ENCODE peak calls at places on chromosomes 13 and 19, in nine cellular contexts. One of them, this sample, is unnamed.
A peak's percentile ranks its signal among the peaks of the same experiment; 100 is the strongest.

GRCh38 chr13:37598572-37598971 is at the start of gene POSTN:
- DNase-seq in adipocyte: peak; percentile 40
- DNase-seq in IMR-90: peak; percentile 49
- DNase-seq in breast epithelium: no peak
- DNase-seq in psoas muscle: no peak
- DNase-seq in OCI-LY7: no peak
- DNase-seq in A673: no peak
- DNase-seq in left lung: no peak
- DNase-seq in endodermal cell: no peak
- DNase-seq in this sample: no peak

GRCh38 chr13:51764184-51765141 is 39.5 kb downstream of the DHRS12 start:
- DNase-seq in endodermal cell: no peak
- DNase-seq in left lung: peak; percentile 65
- DNase-seq in IMR-90: peak; percentile 97
- DNase-seq in A673: no peak
- DNase-seq in psoas muscle: peak; percentile 74
- DNase-seq in adipocyte: peak; percentile 68
- DNase-seq in OCI-LY7: no peak
- DNase-seq in breast epithelium: no peak
- DNase-seq in this sample: peak; percentile 61

GRCh38 chr19:11179716-11180297 is 17.5 kb downstream of the KANK2 start:
- DNase-seq in IMR-90: no peak
- DNase-seq in OCI-LY7: peak; percentile 54
- DNase-seq in A673: no peak
- DNase-seq in adipocyte: no peak
- DNase-seq in left lung: no peak
- DNase-seq in breast epithelium: no peak
- DNase-seq in psoas muscle: no peak
- DNase-seq in endodermal cell: no peak
- DNase-seq in this sample: no peak

GRCh38 chr13:77213644-77214043 is 113.2 kb downstream of the MYCBP2 start:
- DNase-seq in A673: no peak
- DNase-seq in psoas muscle: no peak
- DNase-seq in left lung: no peak
- DNase-seq in endodermal cell: no peak
- DNase-seq in breast epithelium: no peak
- DNase-seq in IMR-90: peak; percentile 68
- DNase-seq in OCI-LY7: no peak
- DNase-seq in adipocyte: no peak
- DNase-seq in this sample: no peak

GRCh38 chr19:42282036-42282762 is 13.1 kb downstream of the CIC start:
- DNase-seq in OCI-LY7: peak; percentile 39
- DNase-seq in psoas muscle: no peak
- DNase-seq in A673: peak; percentile 45
- DNase-seq in left lung: no peak
- DNase-seq in breast epithelium: no peak
- DNase-seq in endodermal cell: no peak
- DNase-seq in IMR-90: peak; percentile 34
- DNase-seq in adipocyte: peak; percentile 72
- DNase-seq in this sample: no peak

GRCh38 chr19:8143041-8143440 is 6.4 kb downstream of the FBN3 start:
- DNase-seq in A673: no peak
- DNase-seq in left lung: no peak
- DNase-seq in IMR-90: no peak
- DNase-seq in breast epithelium: no peak
- DNase-seq in adipocyte: no peak
- DNase-seq in endodermal cell: no peak
- DNase-seq in OCI-LY7: no peak
- DNase-seq in psoas muscle: no peak
- DNase-seq in this sample: no peak

GRCh38 chr13:52447815-52448552 is 2.5 kb downstream of the VPS36 start:
- DNase-seq in psoas muscle: no peak
- DNase-seq in endodermal cell: no peak
- DNase-seq in IMR-90: no peak
- DNase-seq in breast epithelium: no peak
- DNase-seq in left lung: no peak
- DNase-seq in OCI-LY7: no peak
- DNase-seq in adipocyte: no peak
- DNase-seq in A673: peak; percentile 41
- DNase-seq in this sample: no peak

GRCh38 chr19:46426506-46427162 is 2.1 kb downstream of the PNMA8C start:
- DNase-seq in endodermal cell: peak; percentile 95
- DNase-seq in left lung: peak; percentile 80
- DNase-seq in adipocyte: peak; percentile 91
- DNase-seq in OCI-LY7: peak; percentile 80
- DNase-seq in IMR-90: peak; percentile 68
- DNase-seq in breast epithelium: no peak
- DNase-seq in psoas muscle: peak; percentile 73
- DNase-seq in A673: peak; percentile 90
- DNase-seq in this sample: no peak

GRCh38 chr13:63542704-63543215 is 2127.1 kb upstream of the PCDH20 start:
- DNase-seq in adipocyte: no peak
- DNase-seq in psoas muscle: no peak
- DNase-seq in endodermal cell: no peak
- DNase-seq in breast epithelium: no peak
- DNase-seq in OCI-LY7: no peak
- DNase-seq in IMR-90: no peak
- DNase-seq in left lung: no peak
- DNase-seq in A673: no peak
- DNase-seq in this sample: no peak

GRCh38 chr13:111248822-111249221 is 71.6 kb upstream of the TEX29 start:
- DNase-seq in A673: no peak
- DNase-seq in adipocyte: no peak
- DNase-seq in breast epithelium: no peak
- DNase-seq in endodermal cell: no peak
- DNase-seq in left lung: no peak
- DNase-seq in IMR-90: no peak
- DNase-seq in OCI-LY7: no peak
- DNase-seq in psoas muscle: no peak
- DNase-seq in this sample: no peak

DNA sequence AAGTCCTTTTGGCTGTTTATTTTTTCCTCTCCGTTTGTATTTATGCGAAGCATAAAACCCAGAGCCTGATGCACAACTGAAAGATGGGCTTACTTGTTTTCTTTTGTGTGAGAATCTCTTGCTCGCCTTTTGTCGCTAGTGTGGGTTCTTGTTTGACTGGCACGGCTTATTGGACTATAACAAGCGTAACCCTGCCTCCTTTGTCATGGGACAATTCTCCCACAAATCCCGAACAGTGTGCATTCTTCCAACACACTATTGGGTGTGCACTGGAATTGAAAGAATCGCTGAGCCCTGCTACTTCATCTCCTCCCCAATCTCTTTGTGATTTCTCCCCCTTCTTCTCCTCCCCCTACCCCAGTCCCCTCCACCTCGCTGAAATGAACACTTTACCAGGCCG is 110.8 kb downstream of the ZIC5 start:
- DNase-seq in breast epithelium: no peak
- DNase-seq in A673: peak; percentile 23
- DNase-seq in left lung: no peak
- DNase-seq in endodermal cell: no peak
- DNase-seq in adipocyte: no peak
- DNase-seq in psoas muscle: no peak
- DNase-seq in OCI-LY7: no peak
- DNase-seq in IMR-90: no peak
- DNase-seq in this sample: no peak
- H3K4me1 ChIP-seq in breast epithelium: no peaks in the 10 kb centered on the region
- H3K4me1 ChIP-seq in A673: peaks cover 68% of the 10 kb centered on the region
- H3K4me1 ChIP-seq in left lung: no peaks in the 10 kb centered on the region
- H3K4me1 ChIP-seq in endodermal cell: no peaks in the 10 kb centered on the region
- H3K4me1 ChIP-seq in adipocyte: no peaks in the 10 kb centered on the region
- H3K4me1 ChIP-seq in psoas muscle: no peaks in the 10 kb centered on the region
- H3K4me1 ChIP-seq in OCI-LY7: no peaks in the 10 kb centered on the region
- H3K4me1 ChIP-seq in IMR-90: no peaks in the 10 kb centered on the region
- H3K4me1 ChIP-seq in this sample: no peaks in the 10 kb centered on the region

DNA sequence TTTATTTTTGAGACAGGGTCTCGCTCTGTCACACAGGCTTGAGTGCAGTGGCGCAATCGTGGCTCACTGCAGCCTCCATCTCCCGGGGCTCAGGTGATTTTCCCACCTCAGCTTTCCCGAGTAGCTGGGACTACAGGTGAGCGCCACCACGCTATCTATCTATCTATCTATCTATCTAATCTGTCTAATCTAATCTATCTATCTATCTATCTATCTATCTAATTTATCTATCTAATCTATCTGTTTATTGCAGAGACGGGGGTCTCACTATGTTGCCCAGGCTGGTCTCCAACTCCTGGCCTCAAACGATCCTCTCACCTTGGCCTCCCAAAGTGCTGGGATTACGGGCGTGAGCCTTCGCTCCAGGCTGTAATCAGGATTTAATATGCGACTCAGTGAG is 587 bp downstream of the ZNF613 start:
- DNase-seq in adipocyte: no peak
- DNase-seq in OCI-LY7: no peak
- DNase-seq in IMR-90: no peak
- DNase-seq in breast epithelium: no peak
- DNase-seq in left lung: no peak
- DNase-seq in endodermal cell: peak; percentile 43
- DNase-seq in psoas muscle: no peak
- DNase-seq in A673: no peak
- DNase-seq in this sample: no peak
- H3K4me1 ChIP-seq in adipocyte: peaks cover 8% of the 10 kb centered on the region
- H3K4me1 ChIP-seq in OCI-LY7: no peaks in the 10 kb centered on the region
- H3K4me1 ChIP-seq in IMR-90: no peaks in the 10 kb centered on the region
- H3K4me1 ChIP-seq in breast epithelium: no peaks in the 10 kb centered on the region
- H3K4me1 ChIP-seq in left lung: peaks cover 8% of the 10 kb centered on the region
- H3K4me1 ChIP-seq in endodermal cell: no peaks in the 10 kb centered on the region
- H3K4me1 ChIP-seq in psoas muscle: no peaks in the 10 kb centered on the region
- H3K4me1 ChIP-seq in A673: no peaks in the 10 kb centered on the region
- H3K4me1 ChIP-seq in this sample: peaks cover 11% of the 10 kb centered on the region

DNA sequence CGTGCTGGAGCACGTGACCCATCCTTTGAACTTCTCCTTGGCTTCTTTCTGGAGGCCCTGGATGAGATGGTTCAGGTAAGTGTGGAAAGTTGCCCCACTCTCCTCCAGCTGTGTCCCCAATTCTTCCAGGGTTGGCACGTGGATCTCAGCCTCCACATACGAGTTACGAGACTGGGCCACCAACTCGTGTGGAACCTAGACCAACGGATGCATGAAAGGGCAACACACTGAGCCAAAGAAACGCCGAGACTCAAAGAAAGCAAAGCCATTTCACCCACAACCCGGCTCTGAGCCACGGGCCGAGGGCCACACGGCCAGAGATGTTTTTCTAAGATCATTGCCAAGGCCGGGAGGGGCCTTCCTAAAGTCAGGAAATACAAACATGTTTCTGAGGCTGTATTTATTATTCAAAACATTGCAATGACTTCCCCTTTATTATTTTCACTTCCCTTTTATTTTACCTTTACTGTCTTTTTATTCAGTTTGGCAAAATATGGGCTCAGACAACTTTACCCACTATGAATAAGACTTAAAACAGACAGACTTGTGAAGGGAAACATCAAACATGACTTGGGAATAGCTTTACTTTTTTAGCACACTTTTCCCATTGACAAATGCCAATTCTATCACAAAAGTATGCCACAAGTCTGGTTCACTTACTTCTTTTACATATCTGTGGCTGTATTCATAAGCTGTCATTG is 94.6 kb downstream of the KL start:
- DNase-seq in psoas muscle: peak; percentile 36
- DNase-seq in OCI-LY7: peak; percentile 32
- DNase-seq in IMR-90: peak; percentile 56
- DNase-seq in adipocyte: no peak
- DNase-seq in A673: no peak
- DNase-seq in left lung: no peak
- DNase-seq in endodermal cell: no peak
- DNase-seq in breast epithelium: no peak
- DNase-seq in this sample: peak; percentile 35
- H3K4me1 ChIP-seq in psoas muscle: no peaks in the 10 kb centered on the region
- H3K4me1 ChIP-seq in OCI-LY7: peaks cover 15% of the 10 kb centered on the region
- H3K4me1 ChIP-seq in IMR-90: peaks cover 55% of the 10 kb centered on the region
- H3K4me1 ChIP-seq in adipocyte: peaks cover 42% of the 10 kb centered on the region
- H3K4me1 ChIP-seq in A673: peaks cover 36% of the 10 kb centered on the region
- H3K4me1 ChIP-seq in left lung: peaks cover 27% of the 10 kb centered on the region
- H3K4me1 ChIP-seq in endodermal cell: no peaks in the 10 kb centered on the region
- H3K4me1 ChIP-seq in breast epithelium: no peaks in the 10 kb centered on the region
- H3K4me1 ChIP-seq in this sample: peaks cover 24% of the 10 kb centered on the region

DNA sequence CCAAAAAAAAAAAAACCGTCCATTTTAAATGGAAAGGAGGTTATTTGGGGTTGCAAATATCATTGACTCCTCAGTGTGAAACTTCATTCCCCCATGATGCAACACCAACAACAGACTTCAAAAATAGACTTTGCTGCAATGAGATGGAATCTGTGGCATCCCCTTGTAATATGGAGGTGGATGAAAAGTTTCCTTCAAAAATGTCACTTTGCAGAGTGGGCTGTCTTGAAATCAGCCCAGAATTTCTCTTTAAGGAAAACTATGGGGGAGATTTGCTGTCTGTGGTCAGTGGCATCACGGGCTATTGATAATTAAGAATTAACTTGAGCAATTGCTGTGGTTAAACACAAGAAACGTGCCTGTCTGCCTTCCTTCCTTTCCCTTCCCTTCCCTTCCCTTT is 1.5 kb downstream of the GPR18 start:
- DNase-seq in left lung: no peak
- DNase-seq in IMR-90: peak; percentile 58
- DNase-seq in adipocyte: peak; percentile 86
- DNase-seq in A673: no peak
- DNase-seq in breast epithelium: no peak
- DNase-seq in endodermal cell: no peak
- DNase-seq in psoas muscle: no peak
- DNase-seq in OCI-LY7: peak; percentile 43
- DNase-seq in this sample: no peak
- H3K4me1 ChIP-seq in left lung: peaks cover 23% of the 10 kb centered on the region
- H3K4me1 ChIP-seq in IMR-90: peaks cover 4% of the 10 kb centered on the region
- H3K4me1 ChIP-seq in adipocyte: peaks cover 30% of the 10 kb centered on the region
- H3K4me1 ChIP-seq in A673: peaks cover 8% of the 10 kb centered on the region
- H3K4me1 ChIP-seq in breast epithelium: no peaks in the 10 kb centered on the region
- H3K4me1 ChIP-seq in endodermal cell: no peaks in the 10 kb centered on the region
- H3K4me1 ChIP-seq in psoas muscle: peaks cover 47% of the 10 kb centered on the region
- H3K4me1 ChIP-seq in OCI-LY7: peaks cover 48% of the 10 kb centered on the region
- H3K4me1 ChIP-seq in this sample: peaks cover 37% of the 10 kb centered on the region

GRCh38 chr19:2604747-2605329 is 97.7 kb downstream of the GNG7 start:
- DNase-seq in IMR-90: no peak
- DNase-seq in psoas muscle: no peak
- DNase-seq in endodermal cell: no peak
- DNase-seq in breast epithelium: no peak
- DNase-seq in adipocyte: no peak
- DNase-seq in OCI-LY7: no peak
- DNase-seq in left lung: peak; percentile 7
- DNase-seq in A673: no peak
- DNase-seq in this sample: no peak
- H3K4me1 ChIP-seq in IMR-90: no peaks in the 10 kb centered on the region
- H3K4me1 ChIP-seq in psoas muscle: peaks cover 5% of the 10 kb centered on the region
- H3K4me1 ChIP-seq in endodermal cell: no peaks in the 10 kb centered on the region
- H3K4me1 ChIP-seq in breast epithelium: no peaks in the 10 kb centered on the region
- H3K4me1 ChIP-seq in adipocyte: peaks cover 16% of the 10 kb centered on the region
- H3K4me1 ChIP-seq in OCI-LY7: peaks cover 24% of the 10 kb centered on the region
- H3K4me1 ChIP-seq in left lung: peaks cover 25% of the 10 kb centered on the region
- H3K4me1 ChIP-seq in A673: peaks cover 13% of the 10 kb centered on the region
- H3K4me1 ChIP-seq in this sample: peaks cover 16% of the 10 kb centered on the region

This sample was measured in gastrocnemius medialis.